ENCODE peak calls at places on chromosomes 16 and 17, in six cellular contexts. R is CD8-positive, alpha-beta memory T cell; T is bronchial epithelial cell; S is amniotic stem cell; V is T47D; B is HS-5. U is an unnamed sample.

GRCh38 chr16:17362191-17362590 is 108.6 kb downstream of the XYLT1 start:
- DNase-seq in R (no peak), T (no peak), S (no peak), V (no peak), B (no peak), U (no peak)

GRCh38 chr17:50956750-50957523 is 90.8 kb upstream of the TOB1 start:
- DNase-seq in R (peak), T (peak), S (peak), V (no peak), B (no peak), U (no peak)

GRCh38 chr17:58331815-58332719 is 3.5 kb upstream of the TSPOAP1 start:
- DNase-seq in R (peak), T (no peak), S (no peak), V (no peak), B (no peak), U (no peak)

GRCh38 chr17:17494499-17495447 is 1.4 kb downstream of the RASD1 start:
- DNase-seq in R (peak), T (peak), S (no peak), V (no peak), B (no peak), U (no peak)

GRCh38 chr16:84068041-84068440 is 25.4 kb upstream of the SLC38A8 start:
- DNase-seq in R (no peak), T (no peak), S (no peak), V (no peak), B (no peak), U (no peak)

GRCh38 chr16:4765511-4766474 is 1.2 kb downstream of the ZNF500 start:
- DNase-seq in R (no peak), T (no peak), S (no peak), V (no peak), B (no peak), U (no peak)

GRCh38 chr17:34409352-34409751 is 46.3 kb upstream of the CCL1 start:
- DNase-seq in R (no peak), T (no peak), S (no peak), V (no peak), B (no peak), U (no peak)

GRCh38 chr17:30928584-30928983 is 6.8 kb downstream of the ADAP2 start:
- DNase-seq in R (no peak), T (no peak), S (no peak), V (no peak), B (no peak), U (no peak)